ENCODE peak calls at places on chromosomes 2 and 18, in six cellular contexts. C is K562, G is uterus, B is colonic mucosa, D is sigmoid colon, T is lower lobe of right lung. W is an unnamed sample.

GRCh38 chr2:85925216-85925671 is 36.5 kb upstream of the ST3GAL5 start:
- DNase-seq in C (no peak), G (no peak), B (no peak), D (no peak), T (no peak), W (no peak)

GRCh38 chr2:19009510-19009909 is 348.9 kb downstream of the OSR1 start:
- DNase-seq in C (no peak), G (no peak), B (no peak), D (no peak), T (no peak), W (no peak)

GRCh38 chr2:67970071-67970470 is 92.7 kb downstream of the C1D start:
- DNase-seq in C (no peak), G (no peak), B (no peak), D (no peak), T (no peak), W (no peak)

GRCh38 chr2:26175191-26175715 is 2.4 kb downstream of the GAREM2 start:
- DNase-seq in C (no peak), G (no peak), B (no peak), D (peak), T (no peak), W (no peak)

GRCh38 chr18:46386788-46387187 is 270.2 kb downstream of the LOXHD1 start:
- DNase-seq in C (no peak), G (no peak), B (no peak), D (no peak), T (no peak), W (no peak)

GRCh38 chr2:74399785-74400184 is 19.7 kb upstream of the DCTN1 start:
- DNase-seq in C (peak), G (no peak), B (no peak), D (no peak), T (no peak), W (no peak)

GRCh38 chr2:68838641-68839040 is 32.6 kb downstream of the BMP10 start:
- DNase-seq in C (no peak), G (no peak), B (no peak), D (no peak), T (no peak), W (no peak)

GRCh38 chr2:239152916-239153305 is 247.9 kb downstream of the HDAC4 start:
- DNase-seq in C (no peak), G (peak), B (no peak), D (peak), T (no peak), W (no peak)

GRCh38 chr18:50753311-50753710 is 66.5 kb downstream of the MRO start:
- DNase-seq in C (no peak), G (no peak), B (no peak), D (no peak), T (no peak), W (no peak)

GRCh38 chr2:218999021-218999880 is 6.0 kb upstream of the CRYBA2 start:
- DNase-seq in C (peak), G (no peak), B (no peak), D (no peak), T (no peak), W (no peak)

GRCh38 chr2:173079968-173080860 is 4.6 kb downstream of the MAP3K20 start:
- DNase-seq in C (no peak), G (no peak), B (no peak), D (no peak), T (no peak), W (no peak)

GRCh38 chr2:4653989-4654388 is 950.6 kb downstream of the DCDC2C start:
- DNase-seq in C (no peak), G (no peak), B (no peak), D (no peak), T (no peak), W (no peak)

GRCh38 chr2:127572841-127573240 is 37.4 kb downstream of the MYO7B start:
- DNase-seq in C (no peak), G (no peak), B (no peak), D (no peak), T (no peak), W (no peak)

GRCh38 chr2:116513991-116514390 is 1300.5 kb upstream of the DDX18 start:
- DNase-seq in C (no peak), G (no peak), B (no peak), D (no peak), T (no peak), W (no peak)

GRCh38 chr2:150917956-150918713 is 343.5 kb downstream of the RBM43 start:
- DNase-seq in C (no peak), G (no peak), B (no peak), D (no peak), T (no peak), W (no peak)

GRCh38 chr2:214575030-214575949 is 164.4 kb downstream of the VWC2L start:
- DNase-seq in C (no peak), G (no peak), B (no peak), D (no peak), T (no peak), W (no peak)

GRCh38 chr2:75035444-75036353 is 77.3 kb downstream of the POLE4 start:
- DNase-seq in C (no peak), G (no peak), B (no peak), D (no peak), T (no peak), W (no peak)

GRCh38 chr2:144052103-144052502 is 467.8 kb downstream of the ZEB2 start:
- DNase-seq in C (no peak), G (no peak), B (no peak), D (no peak), T (no peak), W (no peak)

GRCh38 chr2:118903029-118903351 is 39.0 kb upstream of the MARCO start:
- DNase-seq in C (no peak), G (no peak), B (peak), D (no peak), T (no peak), W (no peak)

DNA sequence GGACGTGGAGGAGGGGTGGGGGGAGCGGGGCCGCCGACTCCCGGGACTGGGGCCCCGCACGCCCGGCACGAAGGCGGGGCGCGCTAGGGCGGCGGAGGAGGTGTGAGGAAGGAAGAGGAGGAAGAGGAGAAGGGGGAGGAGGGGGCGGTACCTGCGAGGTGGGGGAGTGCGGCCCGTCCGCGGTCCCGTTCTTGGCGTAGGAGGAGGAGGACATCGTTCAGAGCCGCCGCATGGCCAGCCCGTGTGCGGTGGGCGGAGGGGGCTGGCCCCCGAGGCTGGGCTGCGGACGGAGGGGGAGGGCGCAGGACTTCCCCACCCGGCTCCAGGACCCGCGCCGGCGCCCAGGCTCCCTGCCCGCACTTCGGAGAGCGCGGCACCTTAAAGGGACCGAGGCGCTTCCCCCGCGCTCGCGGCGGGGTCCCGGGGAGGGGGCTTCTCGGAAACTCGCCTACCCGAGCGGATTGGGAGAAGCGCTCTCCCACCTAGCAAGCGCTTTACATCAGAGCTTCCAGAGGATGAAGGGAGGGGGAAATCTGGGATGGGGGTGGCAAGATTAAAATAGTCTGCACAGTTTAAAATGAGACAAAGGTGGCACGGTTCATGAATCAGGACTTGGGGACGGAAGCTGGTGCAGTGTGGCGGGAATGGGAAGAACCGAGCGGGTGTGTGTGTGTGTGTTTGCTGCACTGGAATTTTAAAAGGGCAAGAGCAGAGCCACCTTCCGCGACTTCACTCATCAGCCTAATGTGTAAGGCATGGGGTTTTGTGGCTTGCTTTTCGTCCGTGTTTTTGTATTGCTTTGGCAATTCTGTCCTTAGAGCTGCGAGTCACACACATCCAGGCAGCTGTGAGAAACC is at the start of gene CACNB4:
- DNase-seq in C (no peak), G (peak), B (peak), D (no peak), T (peak), W (peak)
- H3K4me3 ChIP-seq in C (no peak), G (peak), B (peak), D (peak), T (peak), W (no peak)

DNA sequence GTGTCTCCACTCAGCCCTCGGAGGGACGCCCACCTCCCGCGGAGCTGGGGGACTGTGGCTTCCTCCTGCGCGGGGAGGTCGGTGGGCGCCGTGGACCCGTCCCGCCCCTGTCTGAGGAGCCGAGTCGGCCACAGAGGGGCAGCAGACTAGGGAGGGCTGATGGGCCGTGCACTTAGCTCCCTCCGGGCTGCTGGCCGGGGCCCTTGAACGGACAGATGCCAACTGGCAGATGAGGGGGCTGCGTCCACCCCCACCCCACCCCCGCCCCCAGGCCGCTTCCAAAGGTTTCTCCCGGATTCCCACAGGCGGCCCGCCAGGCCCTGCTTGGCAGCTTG is 10.4 kb upstream of the UBE2F start:
- DNase-seq in C (no peak), G (no peak), B (no peak), D (no peak), T (no peak), W (no peak)
- H3K4me3 ChIP-seq in C (no peak), G (peak), B (no peak), D (peak), T (peak), W (no peak)

DNA sequence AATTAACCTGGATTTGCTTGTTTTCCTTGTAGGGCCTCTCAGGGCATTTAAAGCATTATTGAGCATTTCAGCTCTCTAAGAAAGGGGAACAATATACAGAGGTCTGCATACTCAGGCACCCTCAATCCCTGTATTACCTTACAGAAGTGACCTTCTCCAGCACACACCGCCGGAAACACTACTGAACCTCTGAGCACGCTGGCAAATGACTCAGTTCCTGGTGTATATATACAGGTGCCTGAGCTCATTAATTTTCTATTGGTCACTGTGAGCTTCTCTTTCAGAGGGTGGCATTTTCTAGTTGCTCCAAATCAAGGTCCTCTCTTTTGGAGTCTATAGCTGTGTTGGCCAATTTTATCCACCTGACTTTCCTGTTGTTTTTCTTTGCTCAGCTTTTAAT is 85.2 kb upstream of the COPS8 start:
- DNase-seq in C (no peak), G (no peak), B (no peak), D (no peak), T (no peak), W (no peak)
- H3K4me3 ChIP-seq in C (no peak), G (no peak), B (no peak), D (no peak), T (no peak), W (no peak)

GRCh38 chr2:23903034-23903433 is 23.9 kb downstream of the ATAD2B start:
- DNase-seq in C (no peak), G (no peak), B (no peak), D (no peak), T (no peak), W (no peak)

GRCh38 chr2:23904215-23904614 is 22.7 kb downstream of the ATAD2B start:
- DNase-seq in C (no peak), G (no peak), B (no peak), D (no peak), T (no peak), W (no peak)

GRCh38 chr2:23900133-23900926 is 26.6 kb downstream of the ATAD2B start:
- DNase-seq in C (peak), G (no peak), B (peak), D (no peak), T (no peak), W (peak)

GRCh38 chr2:23900927-23901322 is 26.0 kb downstream of the ATAD2B start:
- DNase-seq in C (peak), G (no peak), B (peak), D (no peak), T (no peak), W (no peak)

GRCh38 chr2:23901966-23902942 is 24.7 kb downstream of the ATAD2B start:
- DNase-seq in C (no peak), G (no peak), B (no peak), D (no peak), T (no peak), W (no peak)
- H3K4me3 ChIP-seq in C (no peak), G (no peak), B (no peak), D (no peak), T (no peak), W (no peak)

GRCh38 chr2:64641585-64641984 is 12.1 kb downstream of the SERTAD2 start:
- DNase-seq in C (peak), G (no peak), B (no peak), D (no peak), T (no peak), W (no peak)

GRCh38 chr2:64640153-64641044 is 13.3 kb downstream of the SERTAD2 start:
- DNase-seq in C (peak), G (no peak), B (no peak), D (no peak), T (no peak), W (no peak)

GRCh38 chr2:64638502-64639120 is 15.1 kb downstream of the SERTAD2 start:
- DNase-seq in C (no peak), G (no peak), B (no peak), D (no peak), T (no peak), W (no peak)

GRCh38 chr2:64637931-64638330 is 15.8 kb downstream of the SERTAD2 start:
- DNase-seq in C (peak), G (no peak), B (no peak), D (no peak), T (no peak), W (no peak)

GRCh38 chr2:64639691-64640090 is 14.0 kb downstream of the SERTAD2 start:
- DNase-seq in C (peak), G (no peak), B (no peak), D (no peak), T (no peak), W (no peak)
- H3K4me3 ChIP-seq in C (no peak), G (no peak), B (no peak), D (no peak), T (no peak), W (no peak)

GRCh38 chr18:13032173-13032572 is 41.0 kb downstream of the CEP192 start:
- DNase-seq in C (no peak), G (no peak), B (no peak), D (no peak), T (no peak), W (no peak)

GRCh38 chr18:13028869-13029268 is 37.7 kb downstream of the CEP192 start:
- DNase-seq in C (no peak), G (no peak), B (no peak), D (no peak), T (no peak), W (no peak)

GRCh38 chr18:13022644-13023043 is 31.5 kb downstream of the CEP192 start:
- DNase-seq in C (no peak), G (no peak), B (no peak), D (no peak), T (no peak), W (no peak)

GRCh38 chr18:13025233-13025632 is 34.1 kb downstream of the CEP192 start:
- DNase-seq in C (no peak), G (no peak), B (no peak), D (no peak), T (no peak), W (no peak)

DNA sequence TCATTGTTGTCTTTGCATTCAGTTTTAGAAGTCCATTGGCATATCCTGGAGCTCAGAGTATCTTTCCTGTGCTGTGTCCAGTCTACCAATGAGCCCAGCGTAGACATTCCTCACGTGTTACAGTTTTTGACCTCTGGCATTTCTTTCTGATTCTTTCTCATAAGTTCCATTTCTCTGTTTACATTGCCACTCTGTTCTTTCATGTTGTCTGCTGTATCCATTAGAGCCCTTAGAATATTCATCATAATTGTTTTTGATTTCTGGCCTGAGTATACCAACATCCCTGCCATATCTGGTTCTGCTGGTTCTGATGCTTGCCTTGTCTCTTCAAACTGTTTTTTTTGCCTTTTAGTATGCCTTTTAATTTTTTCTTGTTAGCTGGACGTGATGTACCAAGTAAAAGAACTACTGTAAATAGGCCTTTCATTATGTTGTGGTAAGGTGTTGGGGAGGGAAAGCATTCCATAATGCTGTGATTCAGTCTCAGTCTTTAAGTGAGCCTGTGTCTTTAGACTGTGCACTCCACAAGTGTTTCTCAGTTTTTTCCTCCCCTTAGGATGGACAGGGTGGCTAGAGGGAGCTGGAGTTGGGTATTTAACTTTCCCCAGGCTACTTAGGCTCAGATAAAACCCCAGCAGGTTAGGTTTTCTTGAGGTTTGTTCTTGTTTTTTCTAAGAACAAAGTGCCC is 35.6 kb downstream of the CEP192 start:
- DNase-seq in C (no peak), G (no peak), B (no peak), D (no peak), T (no peak), W (no peak)
- H3K4me3 ChIP-seq in C (no peak), G (no peak), B (no peak), D (no peak), T (no peak), W (no peak)

DNA sequence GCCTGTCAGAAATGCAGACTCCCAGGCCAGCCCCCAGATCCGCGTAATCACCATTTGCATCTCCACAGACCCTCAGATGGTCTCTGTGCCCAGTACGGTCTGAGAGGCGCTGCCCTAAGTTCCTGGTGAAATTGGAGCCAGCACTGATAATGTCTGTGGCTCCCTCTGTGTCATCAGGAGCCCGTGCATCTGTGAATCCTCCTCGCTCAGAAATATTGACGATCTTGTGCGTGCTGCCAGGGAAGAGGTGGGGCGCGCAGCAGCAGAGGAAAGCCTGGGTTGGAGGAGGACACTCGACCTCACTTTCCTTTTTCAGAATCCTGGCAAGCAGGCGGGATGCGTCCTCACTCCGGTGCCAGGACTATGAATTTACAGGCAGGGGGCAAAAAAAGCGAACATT is 686.1 kb upstream of the SALL3 start:
- DNase-seq in C (no peak), G (peak), B (no peak), D (no peak), T (no peak), W (no peak)
- H3K4me3 ChIP-seq in C (no peak), G (no peak), B (no peak), D (peak), T (peak), W (no peak)

DNA sequence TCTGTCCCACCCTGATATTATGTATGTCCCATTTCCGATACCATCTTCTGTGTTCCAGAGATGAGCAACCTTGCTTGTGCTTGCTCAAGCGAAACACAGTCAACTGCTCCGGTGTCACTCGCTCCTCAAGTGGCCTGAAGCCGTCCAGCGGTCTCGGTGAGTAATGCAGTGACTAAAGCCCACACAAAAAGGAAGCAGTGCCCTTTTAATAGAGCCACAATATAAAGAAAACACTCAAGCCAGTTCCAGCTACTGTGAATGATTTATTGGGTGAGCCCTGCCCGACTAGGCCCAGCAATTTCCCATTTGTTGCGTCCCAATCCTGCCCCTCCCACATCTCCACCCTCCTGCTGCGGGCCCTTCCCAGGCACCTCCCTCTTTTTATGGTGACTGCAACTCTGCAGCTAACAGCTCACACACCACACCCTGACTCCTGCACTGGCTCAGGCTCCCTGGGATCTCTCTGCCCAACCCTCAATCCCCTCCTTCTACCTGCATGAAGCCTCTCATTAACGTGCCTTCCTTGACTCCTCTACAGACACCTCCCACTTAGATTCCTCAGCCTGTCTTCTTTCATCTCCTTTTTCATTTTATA is 44.2 kb upstream of the DSC1 start:
- DNase-seq in C (peak), G (no peak), B (peak), D (no peak), T (peak), W (peak)
- H3K4me3 ChIP-seq in C (peak), G (no peak), B (no peak), D (no peak), T (peak), W (no peak)

W was measured in mucosa of descending colon.